ENCODE peak calls at places on chromosomes 4 and X, in six cellular contexts. One of them, this sample, is unnamed.

GRCh38 chr4:159764343-159764952 is 661.6 kb downstream of the RAPGEF2 start:
- DNase-seq in suprapubic skin: no peak
- DNase-seq in stomach: no peak
- DNase-seq in upper lobe of left lung: no peak
- DNase-seq in GM12878: no peak
- DNase-seq in H1: peak
- DNase-seq in this sample: no peak

GRCh38 chrX:108399427-108400165 is 38.6 kb downstream of the COL4A6 start:
- DNase-seq in suprapubic skin: no peak
- DNase-seq in stomach: no peak
- DNase-seq in upper lobe of left lung: no peak
- DNase-seq in GM12878: no peak
- DNase-seq in H1: no peak
- DNase-seq in this sample: no peak

GRCh38 chr4:26061248-26061986 is 147.4 kb downstream of the SMIM20 start:
- DNase-seq in suprapubic skin: no peak
- DNase-seq in stomach: no peak
- DNase-seq in upper lobe of left lung: no peak
- DNase-seq in GM12878: no peak
- DNase-seq in H1: peak
- DNase-seq in this sample: no peak

GRCh38 chrX:29090811-29091210 is 503.6 kb downstream of the IL1RAPL1 start:
- DNase-seq in suprapubic skin: no peak
- DNase-seq in stomach: no peak
- DNase-seq in upper lobe of left lung: no peak
- DNase-seq in GM12878: no peak
- DNase-seq in H1: no peak
- DNase-seq in this sample: no peak

GRCh38 chr4:51943221-51943620 is 76.9 kb downstream of the LRRC66 start:
- DNase-seq in suprapubic skin: no peak
- DNase-seq in stomach: no peak
- DNase-seq in upper lobe of left lung: no peak
- DNase-seq in GM12878: no peak
- DNase-seq in H1: no peak
- DNase-seq in this sample: no peak

GRCh38 chr4:126081336-126081735 is 766.6 kb downstream of the FAT4 start:
- DNase-seq in suprapubic skin: no peak
- DNase-seq in stomach: no peak
- DNase-seq in upper lobe of left lung: no peak
- DNase-seq in GM12878: no peak
- DNase-seq in H1: no peak
- DNase-seq in this sample: no peak

GRCh38 chr4:113921089-113921842 is 58.2 kb downstream of the ARSJ start:
- DNase-seq in suprapubic skin: no peak
- DNase-seq in stomach: no peak
- DNase-seq in upper lobe of left lung: no peak
- DNase-seq in GM12878: no peak
- DNase-seq in H1: no peak
- DNase-seq in this sample: no peak

GRCh38 chr4:153759407-153760226 is at the start of gene RNF175:
- DNase-seq in suprapubic skin: no peak
- DNase-seq in stomach: no peak
- DNase-seq in upper lobe of left lung: peak
- DNase-seq in GM12878: no peak
- DNase-seq in H1: no peak
- DNase-seq in this sample: no peak

GRCh38 chr4:61517144-61517543 is 317.0 kb downstream of the ADGRL3 start:
- DNase-seq in suprapubic skin: no peak
- DNase-seq in stomach: no peak
- DNase-seq in upper lobe of left lung: peak
- DNase-seq in GM12878: no peak
- DNase-seq in H1: peak
- DNase-seq in this sample: no peak

GRCh38 chrX:74277846-74278245 is 26.1 kb upstream of the ZCCHC13 start:
- DNase-seq in suprapubic skin: no peak
- DNase-seq in stomach: no peak
- DNase-seq in upper lobe of left lung: no peak
- DNase-seq in GM12878: no peak
- DNase-seq in H1: no peak
- DNase-seq in this sample: no peak

GRCh38 chr4:37890501-37891220 is at the start of gene TBC1D1:
- DNase-seq in suprapubic skin: peak
- DNase-seq in stomach: peak
- DNase-seq in upper lobe of left lung: peak
- DNase-seq in GM12878: no peak
- DNase-seq in H1: no peak
- DNase-seq in this sample: peak

GRCh38 chr4:4541040-4541631 is 712 bp downstream of the STX18 start:
- DNase-seq in suprapubic skin: no peak
- DNase-seq in stomach: peak
- DNase-seq in upper lobe of left lung: no peak
- DNase-seq in GM12878: peak
- DNase-seq in H1: no peak
- DNase-seq in this sample: no peak

GRCh38 chr4:6180841-6181631 is 19.3 kb downstream of the JAKMIP1 start:
- DNase-seq in suprapubic skin: no peak
- DNase-seq in stomach: no peak
- DNase-seq in upper lobe of left lung: no peak
- DNase-seq in GM12878: peak
- DNase-seq in H1: no peak
- DNase-seq in this sample: no peak

GRCh38 chr4:17468638-17469221 is 43.2 kb downstream of the QDPR start:
- DNase-seq in suprapubic skin: no peak
- DNase-seq in stomach: no peak
- DNase-seq in upper lobe of left lung: no peak
- DNase-seq in GM12878: no peak
- DNase-seq in H1: no peak
- DNase-seq in this sample: peak

GRCh38 chr4:107647591-107647990 is 72.4 kb downstream of the PAPSS1 start:
- DNase-seq in suprapubic skin: no peak
- DNase-seq in stomach: no peak
- DNase-seq in upper lobe of left lung: no peak
- DNase-seq in GM12878: no peak
- DNase-seq in H1: no peak
- DNase-seq in this sample: no peak

GRCh38 chrX:119688856-119689455 is 4.0 kb downstream of the SEPTIN6 start:
- DNase-seq in suprapubic skin: no peak
- DNase-seq in stomach: no peak
- DNase-seq in upper lobe of left lung: no peak
- DNase-seq in GM12878: no peak
- DNase-seq in H1: no peak
- DNase-seq in this sample: no peak

GRCh38 chrX:31057691-31058090 is 14.2 kb downstream of the FTHL17 start:
- DNase-seq in suprapubic skin: no peak
- DNase-seq in stomach: no peak
- DNase-seq in upper lobe of left lung: no peak
- DNase-seq in GM12878: no peak
- DNase-seq in H1: no peak
- DNase-seq in this sample: no peak

GRCh38 chr4:36332023-36332781 is 50.8 kb downstream of the DTHD1 start:
- DNase-seq in suprapubic skin: no peak
- DNase-seq in stomach: no peak
- DNase-seq in upper lobe of left lung: no peak
- DNase-seq in GM12878: peak
- DNase-seq in H1: peak
- DNase-seq in this sample: no peak

GRCh38 chr4:139457318-139457717 is 3.4 kb downstream of the RAB33B start:
- DNase-seq in suprapubic skin: no peak
- DNase-seq in stomach: no peak
- DNase-seq in upper lobe of left lung: no peak
- DNase-seq in GM12878: no peak
- DNase-seq in H1: no peak
- DNase-seq in this sample: no peak

GRCh38 chr4:139454111-139454600 is at the start of gene RAB33B:
- DNase-seq in suprapubic skin: peak
- DNase-seq in stomach: no peak
- DNase-seq in upper lobe of left lung: no peak
- DNase-seq in GM12878: no peak
- DNase-seq in H1: no peak
- DNase-seq in this sample: no peak

GRCh38 chr4:139454646-139455045 is 725 bp downstream of the RAB33B start:
- DNase-seq in suprapubic skin: no peak
- DNase-seq in stomach: no peak
- DNase-seq in upper lobe of left lung: no peak
- DNase-seq in GM12878: no peak
- DNase-seq in H1: no peak
- DNase-seq in this sample: no peak

GRCh38 chr4:139453371-139454110 is 380 bp upstream of the RAB33B start:
- DNase-seq in suprapubic skin: peak
- DNase-seq in stomach: peak
- DNase-seq in upper lobe of left lung: peak
- DNase-seq in GM12878: peak
- DNase-seq in H1: peak
- DNase-seq in this sample: peak

GRCh38 chr4:139455187-139455586 is 1.3 kb downstream of the RAB33B start:
- DNase-seq in suprapubic skin: no peak
- DNase-seq in stomach: no peak
- DNase-seq in upper lobe of left lung: no peak
- DNase-seq in GM12878: no peak
- DNase-seq in H1: no peak
- DNase-seq in this sample: no peak
- H3K27ac ChIP-seq in suprapubic skin: no peak
- H3K27ac ChIP-seq in stomach: peak
- H3K27ac ChIP-seq in upper lobe of left lung: peak
- H3K27ac ChIP-seq in GM12878: peak
- H3K27ac ChIP-seq in H1: no peak
- H3K27ac ChIP-seq in this sample: no peak

DNA sequence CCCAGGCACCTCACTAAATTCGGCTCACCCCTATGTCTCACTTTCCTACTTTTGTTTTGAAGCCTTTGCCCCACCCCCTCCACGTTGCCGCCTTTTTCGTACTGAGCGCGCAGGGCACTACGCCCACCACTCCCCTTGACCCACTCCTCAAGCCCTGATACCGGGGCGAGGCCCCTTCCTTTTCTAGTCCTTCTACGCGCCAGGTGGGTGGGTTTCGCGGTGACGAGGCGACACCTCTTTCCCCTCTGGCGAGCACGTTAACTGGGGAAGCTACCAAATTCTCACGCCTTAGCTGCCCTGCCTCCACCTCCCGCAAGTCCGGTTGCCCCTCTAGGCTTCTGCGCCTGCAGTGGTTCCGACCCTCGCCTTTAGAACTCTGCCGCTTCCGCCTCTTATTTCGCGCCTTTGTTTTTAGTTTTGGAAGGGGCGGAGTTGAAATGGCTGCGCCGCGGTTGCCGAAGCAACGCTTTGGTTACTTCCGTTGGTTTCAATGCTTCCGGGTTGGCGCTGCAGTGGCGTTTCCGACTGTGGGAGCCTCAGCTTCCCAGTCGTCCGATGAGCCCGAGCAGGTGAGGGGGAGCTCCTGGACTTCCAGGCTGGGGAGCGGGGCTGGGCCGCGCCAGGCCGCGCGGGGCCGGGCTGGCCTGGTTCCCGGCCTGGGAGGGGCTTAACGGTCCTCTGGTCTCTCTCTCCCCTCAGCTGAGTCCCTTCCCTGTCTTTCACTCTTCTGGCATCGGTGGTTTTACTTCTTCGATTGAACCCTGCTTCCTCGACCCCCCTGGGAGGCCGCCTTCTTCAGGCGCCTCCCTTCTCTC is at the start of gene SLC25A14:
- DNase-seq in suprapubic skin: peak
- DNase-seq in stomach: peak
- DNase-seq in upper lobe of left lung: peak
- DNase-seq in GM12878: peak
- DNase-seq in H1: peak
- DNase-seq in this sample: peak
- TF ChIP-seq EP300 in suprapubic skin: no peak
- TF ChIP-seq EP300 in stomach: no peak
- TF ChIP-seq EP300 in upper lobe of left lung: no peak
- TF ChIP-seq EP300 in GM12878: no peak
- TF ChIP-seq EP300 in H1: no peak
- TF ChIP-seq EP300 in this sample: no peak

GRCh38 chrX:17052210-17052609 is 105.8 kb downstream of the REPS2 start:
- DNase-seq in suprapubic skin: no peak
- DNase-seq in stomach: no peak
- DNase-seq in upper lobe of left lung: no peak
- DNase-seq in GM12878: no peak
- DNase-seq in H1: no peak
- DNase-seq in this sample: no peak

GRCh38 chrX:17040711-17041110 is 94.3 kb downstream of the REPS2 start:
- DNase-seq in suprapubic skin: no peak
- DNase-seq in stomach: no peak
- DNase-seq in upper lobe of left lung: no peak
- DNase-seq in GM12878: no peak
- DNase-seq in H1: no peak
- DNase-seq in this sample: no peak

GRCh38 chrX:17047224-17047623 is 100.8 kb downstream of the REPS2 start:
- DNase-seq in suprapubic skin: no peak
- DNase-seq in stomach: no peak
- DNase-seq in upper lobe of left lung: no peak
- DNase-seq in GM12878: no peak
- DNase-seq in H1: no peak
- DNase-seq in this sample: no peak

GRCh38 chrX:17042046-17042445 is 95.6 kb downstream of the REPS2 start:
- DNase-seq in suprapubic skin: no peak
- DNase-seq in stomach: no peak
- DNase-seq in upper lobe of left lung: no peak
- DNase-seq in GM12878: no peak
- DNase-seq in H1: no peak
- DNase-seq in this sample: no peak

GRCh38 chrX:17046478-17047097 is 100.1 kb downstream of the REPS2 start:
- DNase-seq in suprapubic skin: peak
- DNase-seq in stomach: peak
- DNase-seq in upper lobe of left lung: no peak
- DNase-seq in GM12878: peak
- DNase-seq in H1: peak
- DNase-seq in this sample: peak
- H3K27ac ChIP-seq in suprapubic skin: no peak
- H3K27ac ChIP-seq in stomach: no peak
- H3K27ac ChIP-seq in upper lobe of left lung: no peak
- H3K27ac ChIP-seq in GM12878: no peak
- H3K27ac ChIP-seq in H1: no peak
- H3K27ac ChIP-seq in this sample: no peak

DNA sequence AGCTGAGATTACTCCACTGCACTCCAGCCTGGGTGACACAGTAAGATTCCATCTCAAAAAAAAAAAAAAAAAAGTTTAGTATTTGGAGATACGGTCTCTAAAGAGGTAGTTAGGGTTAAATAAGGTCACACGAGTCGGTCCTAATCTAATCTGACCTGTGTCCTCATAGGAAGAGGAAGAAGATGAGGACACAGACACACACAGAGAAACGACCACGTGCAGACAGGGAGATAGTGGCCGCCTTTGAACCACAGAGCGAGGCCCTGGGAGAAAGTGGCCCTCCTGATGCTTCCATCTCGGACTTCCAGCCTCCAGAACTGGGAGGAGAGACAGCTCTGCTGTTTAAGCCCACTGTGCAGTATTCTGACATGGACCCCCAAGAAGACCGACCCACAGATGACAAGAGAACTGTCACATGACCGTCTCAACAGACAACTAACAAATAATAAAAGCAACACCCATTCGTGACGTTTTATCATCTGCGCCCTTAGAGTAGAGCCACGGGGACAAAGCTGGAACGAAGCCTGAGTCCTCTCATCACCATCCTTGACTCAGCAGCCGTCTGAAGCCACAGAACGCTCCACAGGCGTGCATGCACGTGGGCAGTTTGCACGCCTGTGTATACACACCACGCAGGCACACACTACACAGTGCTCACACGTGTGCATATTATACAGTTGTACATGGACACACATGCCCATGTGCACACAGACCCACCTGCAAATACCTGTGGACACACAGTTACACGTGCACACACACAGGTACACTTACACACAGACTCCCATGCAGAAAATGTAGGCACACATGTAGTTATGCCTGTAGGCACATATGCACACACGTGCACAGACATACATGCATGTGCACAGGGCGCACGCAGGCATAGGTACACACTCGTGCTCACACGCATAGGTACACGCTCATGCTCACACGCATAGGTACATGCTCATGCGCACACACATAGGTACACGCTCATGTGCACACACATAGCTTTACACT is 51.7 kb downstream of the FAM53A start:
- DNase-seq in suprapubic skin: no peak
- DNase-seq in stomach: no peak
- DNase-seq in upper lobe of left lung: peak
- DNase-seq in GM12878: no peak
- DNase-seq in H1: no peak
- DNase-seq in this sample: no peak
- TF ChIP-seq EP300 in suprapubic skin: no peak
- TF ChIP-seq EP300 in stomach: no peak
- TF ChIP-seq EP300 in upper lobe of left lung: no peak
- TF ChIP-seq EP300 in GM12878: no peak
- TF ChIP-seq EP300 in H1: no peak
- TF ChIP-seq EP300 in this sample: no peak